ENCODE peak calls at places on chromosomes 6 and 20, in eight cellular contexts. One of them, this sample, is unnamed.

GRCh38 chr20:59221881-59222238 is 58.2 kb downstream of the ZNF831 start:
- DNase-seq in stimulated activated naive B cell treated with anti-CD40 and anti-IgM and Interleukin-4, amounts not matched to agents 10 μg/mL and 1 μg/mL and 100 μg/mL, for 72 hours: no peak
- DNase-seq in NB4: no peak
- DNase-seq in endothelial cell: no peak
- DNase-seq in activated naive CD8-positive, alpha-beta T cell treated with anti-CD3 and anti-CD28 coated beads for 36 hours: no peak
- DNase-seq in H1: no peak
- DNase-seq in ascending aorta: no peak
- DNase-seq in mucosa of descending colon: no peak
- DNase-seq in this sample: no peak

GRCh38 chr6:37868447-37868825 is 48.9 kb downstream of the ZFAND3 start:
- DNase-seq in NB4: no peak
- DNase-seq in endothelial cell: no peak
- DNase-seq in stimulated activated naive B cell treated with anti-CD40 and anti-IgM and Interleukin-4, amounts not matched to agents 10 μg/mL and 1 μg/mL and 100 μg/mL, for 72 hours: no peak
- DNase-seq in activated naive CD8-positive, alpha-beta T cell treated with anti-CD3 and anti-CD28 coated beads for 36 hours: no peak
- DNase-seq in mucosa of descending colon: no peak
- DNase-seq in H1: no peak
- DNase-seq in ascending aorta: no peak
- DNase-seq in this sample: peak; percentile 17

GRCh38 chr6:69914015-69914485 is 47.7 kb downstream of the COL19A1 start:
- DNase-seq in NB4: no peak
- DNase-seq in ascending aorta: no peak
- DNase-seq in activated naive CD8-positive, alpha-beta T cell treated with anti-CD3 and anti-CD28 coated beads for 36 hours: no peak
- DNase-seq in stimulated activated naive B cell treated with anti-CD40 and anti-IgM and Interleukin-4, amounts not matched to agents 10 μg/mL and 1 μg/mL and 100 μg/mL, for 72 hours: no peak
- DNase-seq in endothelial cell: no peak
- DNase-seq in H1: no peak
- DNase-seq in mucosa of descending colon: no peak
- DNase-seq in this sample: no peak

GRCh38 chr6:56091159-56091869 is 156.1 kb downstream of the COL21A1 start:
- DNase-seq in ascending aorta: no peak
- DNase-seq in stimulated activated naive B cell treated with anti-CD40 and anti-IgM and Interleukin-4, amounts not matched to agents 10 μg/mL and 1 μg/mL and 100 μg/mL, for 72 hours: no peak
- DNase-seq in NB4: peak; percentile 73
- DNase-seq in endothelial cell: no peak
- DNase-seq in H1: no peak
- DNase-seq in activated naive CD8-positive, alpha-beta T cell treated with anti-CD3 and anti-CD28 coated beads for 36 hours: no peak
- DNase-seq in mucosa of descending colon: no peak
- DNase-seq in this sample: no peak

GRCh38 chr20:49938173-49939163 is 2.3 kb downstream of the RNF114 start:
- DNase-seq in stimulated activated naive B cell treated with anti-CD40 and anti-IgM and Interleukin-4, amounts not matched to agents 10 μg/mL and 1 μg/mL and 100 μg/mL, for 72 hours: no peak
- DNase-seq in endothelial cell: no peak
- DNase-seq in mucosa of descending colon: no peak
- DNase-seq in activated naive CD8-positive, alpha-beta T cell treated with anti-CD3 and anti-CD28 coated beads for 36 hours: no peak
- DNase-seq in H1: no peak
- DNase-seq in ascending aorta: peak; percentile 70
- DNase-seq in NB4: no peak
- DNase-seq in this sample: no peak

GRCh38 chr20:23161244-23161875 is 75.2 kb upstream of the CD93 start:
- DNase-seq in NB4: peak; percentile 72
- DNase-seq in ascending aorta: peak; percentile 62
- DNase-seq in endothelial cell: no peak
- DNase-seq in H1: no peak
- DNase-seq in stimulated activated naive B cell treated with anti-CD40 and anti-IgM and Interleukin-4, amounts not matched to agents 10 μg/mL and 1 μg/mL and 100 μg/mL, for 72 hours: no peak
- DNase-seq in mucosa of descending colon: peak; percentile 44
- DNase-seq in activated naive CD8-positive, alpha-beta T cell treated with anti-CD3 and anti-CD28 coated beads for 36 hours: no peak
- DNase-seq in this sample: no peak

GRCh38 chr6:106223300-106223930 is 102.1 kb downstream of the ATG5 start:
- DNase-seq in H1: no peak
- DNase-seq in mucosa of descending colon: no peak
- DNase-seq in NB4: peak; percentile 76
- DNase-seq in stimulated activated naive B cell treated with anti-CD40 and anti-IgM and Interleukin-4, amounts not matched to agents 10 μg/mL and 1 μg/mL and 100 μg/mL, for 72 hours: peak; percentile 27
- DNase-seq in endothelial cell: peak; percentile 57
- DNase-seq in ascending aorta: no peak
- DNase-seq in activated naive CD8-positive, alpha-beta T cell treated with anti-CD3 and anti-CD28 coated beads for 36 hours: peak; percentile 43
- DNase-seq in this sample: peak; percentile 77

GRCh38 chr6:82862543-82862942 is 203.1 kb downstream of the UBE3D start:
- DNase-seq in stimulated activated naive B cell treated with anti-CD40 and anti-IgM and Interleukin-4, amounts not matched to agents 10 μg/mL and 1 μg/mL and 100 μg/mL, for 72 hours: no peak
- DNase-seq in endothelial cell: no peak
- DNase-seq in ascending aorta: no peak
- DNase-seq in H1: no peak
- DNase-seq in activated naive CD8-positive, alpha-beta T cell treated with anti-CD3 and anti-CD28 coated beads for 36 hours: no peak
- DNase-seq in mucosa of descending colon: no peak
- DNase-seq in NB4: no peak
- DNase-seq in this sample: no peak

This sample was measured in stimulated activated CD4-positive, alpha-beta T cell treated with anti-CD3 and anti-CD28 coated beads, Interleukin-15, amount 100 ng/mL, for 24 hours.